ENCODE peak calls at places on chromosome 7, in seven cellular contexts. O is LNCaP clone FGC; K is stimulated activated CD8-positive, alpha-beta memory T cell treated with anti-CD3 and anti-CD28 coated beads, Interleukin-2, amount 100 ng/mL, for 1 hour; R is AG09319; U is germinal center; L is ureter; A is fibroblast of pulmonary artery. V is an unnamed sample.

GRCh38 chr7:95357623-95358022 is 33.3 kb upstream of the PON1 start:
- DNase-seq in O (no peak), L (no peak), A (peak), K (no peak), U (no peak), R (no peak), V (peak)

GRCh38 chr7:80635533-80635932 is 2.9 kb upstream of the CD36 start:
- DNase-seq in L (no peak), O (no peak), K (no peak), A (no peak), R (no peak), U (no peak), V (no peak)

GRCh38 chr7:36148422-36149065 is 4.5 kb upstream of the EEPD1 start:
- DNase-seq in L (no peak), U (no peak), A (no peak), R (no peak), K (no peak), O (no peak), V (no peak)

GRCh38 chr7:7566651-7567611 is at the start of gene MIOS:
- DNase-seq in L (peak), O (no peak), U (peak), K (peak), A (peak), R (peak), V (peak)

GRCh38 chr7:151518105-151518780 is 1.5 kb downstream of the RHEB start:
- DNase-seq in K (peak), U (peak), O (no peak), R (no peak), L (peak), A (peak), V (peak)

GRCh38 chr7:123747620-123748141 is 1.1 kb downstream of the WASL start:
- DNase-seq in K (no peak), A (peak), U (no peak), O (peak), L (peak), R (no peak), V (peak)

GRCh38 chr7:116271161-116271979 is 61.0 kb downstream of the TES start:
- DNase-seq in U (no peak), A (peak), L (no peak), O (no peak), K (no peak), R (no peak), V (no peak)

GRCh38 chr7:19133891-19134290 is 11.3 kb downstream of the FERD3L start:
- DNase-seq in L (no peak), O (no peak), U (no peak), R (no peak), K (no peak), A (peak), V (no peak)

GRCh38 chr7:153087498-153087897 is 327.9 kb downstream of the ACTR3B start:
- DNase-seq in U (no peak), L (no peak), A (peak), O (no peak), R (no peak), K (no peak), V (peak)

GRCh38 chr7:26293569-26294308 is 2.1 kb downstream of the SNX10 start:
- DNase-seq in L (no peak), U (peak), R (no peak), O (no peak), A (no peak), K (peak), V (no peak)

GRCh38 chr7:112346381-112347060 is 103.7 kb upstream of the IFRD1 start:
- DNase-seq in L (no peak), A (no peak), U (no peak), O (no peak), K (no peak), R (no peak), V (no peak)

GRCh38 chr7:68707958-68708357 is 890.3 kb upstream of the AUTS2 start:
- DNase-seq in O (no peak), A (no peak), U (no peak), L (no peak), K (no peak), R (no peak), V (no peak)

GRCh38 chr7:149871576-149871975 is 2.2 kb upstream of the ATP6V0E2 start:
- DNase-seq in K (no peak), U (no peak), L (no peak), O (no peak), R (no peak), A (no peak), V (no peak)

GRCh38 chr7:26198133-26198780 is 2.3 kb downstream of the HNRNPA2B1 start:
- DNase-seq in U (no peak), K (no peak), R (no peak), L (no peak), A (peak), O (no peak), V (peak)

GRCh38 chr7:43758861-43759683 is 592 bp downstream of the BLVRA start:
- DNase-seq in L (no peak), O (no peak), R (no peak), K (peak), A (peak), U (peak), V (peak)

GRCh38 chr7:155351120-155351870 is 53.6 kb downstream of the INSIG1 start:
- DNase-seq in U (no peak), A (no peak), L (no peak), K (no peak), R (no peak), O (no peak), V (no peak)

GRCh38 chr7:111112439-111112838 is 21.5 kb downstream of the LRRN3 start:
- DNase-seq in O (no peak), L (no peak), A (peak), R (no peak), K (no peak), U (no peak), V (no peak)

GRCh38 chr7:136086712-136087111 is 109.6 kb upstream of the MTPN start:
- DNase-seq in U (peak), A (peak), L (peak), R (peak), K (no peak), O (no peak), V (peak)

GRCh38 chr7:50349963-50350944 is 45.7 kb downstream of the IKZF1 start:
- DNase-seq in K (no peak), O (no peak), A (no peak), R (no peak), U (no peak), L (no peak), V (no peak)

GRCh38 chr7:93382362-93382761 is 150.2 kb downstream of the VPS50 start:
- DNase-seq in O (no peak), L (no peak), U (no peak), R (peak), K (no peak), A (no peak), V (no peak)

GRCh38 chr7:70614237-70614984 is 517.5 kb upstream of the GALNT17 start:
- DNase-seq in L (peak), R (peak), A (peak), U (peak), K (no peak), O (peak), V (peak)

GRCh38 chr7:1564603-1565022 is 5.2 kb downstream of the PSMG3 start:
- DNase-seq in R (no peak), A (no peak), U (no peak), O (no peak), K (no peak), L (no peak), V (peak)

GRCh38 chr7:142496545-142496991 is 238.7 kb upstream of the PRSS58 start:
- DNase-seq in R (no peak), L (no peak), U (peak), O (no peak), K (no peak), A (peak), V (peak)

GRCh38 chr7:86914468-86915054 is 144.9 kb downstream of the ELAPOR2 start:
- DNase-seq in R (no peak), O (no peak), K (no peak), A (peak), U (no peak), L (no peak), V (peak)

GRCh38 chr7:33744293-33744692 is 161.0 kb upstream of the BMPER start:
- DNase-seq in U (peak), A (peak), O (peak), K (no peak), L (no peak), R (no peak), V (peak)

GRCh38 chr7:46549892-46550639 is 629.0 kb upstream of the IGFBP3 start:
- DNase-seq in A (no peak), O (no peak), K (no peak), R (no peak), L (no peak), U (no peak), V (no peak)

GRCh38 chr7:4265676-4266075 is 416.4 kb upstream of the FOXK1 start:
- DNase-seq in A (no peak), L (peak), U (no peak), K (no peak), R (no peak), O (no peak), V (no peak)

GRCh38 chr7:92748509-92748908 is 87.9 kb downstream of the CDK6 start:
- DNase-seq in U (no peak), R (no peak), O (no peak), K (no peak), L (no peak), A (no peak), V (no peak)

GRCh38 chr7:50782376-50783208 is at the start of gene GRB10:
- DNase-seq in R (no peak), L (no peak), A (peak), O (no peak), K (no peak), U (no peak), V (no peak)

GRCh38 chr7:33054261-33054964 is 8.2 kb downstream of the NT5C3A start:
- DNase-seq in U (no peak), A (peak), K (no peak), R (no peak), O (no peak), L (no peak), V (no peak)

GRCh38 chr7:17668122-17668521 is 272.2 kb downstream of the SNX13 start:
- DNase-seq in R (no peak), U (no peak), A (no peak), L (no peak), O (no peak), K (no peak), V (no peak)

GRCh38 chr7:55969391-55969790 is 5.0 kb downstream of the NIPSNAP2 start:
- DNase-seq in K (no peak), R (no peak), O (no peak), U (no peak), L (no peak), A (no peak), V (no peak)

GRCh38 chr7:42831051-42831952 is 80.6 kb downstream of the C7orf25 start:
- DNase-seq in A (peak), L (peak), O (peak), R (no peak), K (no peak), U (no peak), V (peak)

GRCh38 chr7:5523052-5523711 is 99.5 kb upstream of the TNRC18 start:
- DNase-seq in K (no peak), A (peak), L (no peak), R (no peak), O (no peak), U (no peak), V (peak)

GRCh38 chr7:45399069-45399468 is 175.1 kb upstream of the ADCY1 start:
- DNase-seq in A (no peak), O (no peak), R (no peak), U (no peak), L (no peak), K (no peak), V (no peak)

GRCh38 chr7:108484137-108484536 is 27.9 kb upstream of the NRCAM start:
- DNase-seq in A (no peak), O (no peak), K (no peak), U (no peak), R (no peak), L (no peak), V (no peak)

GRCh38 chr7:44259547-44260457 is 59.0 kb downstream of the YKT6 start:
- DNase-seq in K (no peak), L (peak), R (peak), O (peak), U (no peak), A (peak), V (no peak)

GRCh38 chr7:70787772-70788171 is 344.2 kb upstream of the GALNT17 start:
- DNase-seq in O (no peak), A (no peak), R (no peak), U (no peak), L (no peak), K (no peak), V (no peak)

GRCh38 chr7:50477640-50478039 is 27.5 kb upstream of the FIGNL1 start:
- DNase-seq in R (no peak), L (no peak), U (no peak), O (no peak), K (no peak), A (no peak), V (no peak)

V was measured in A673.